ENCODE peak calls at places on chromosomes 7 and 10, in six cellular contexts. L is left ventricle myocardium superior; Q is stimulated activated CD8-positive, alpha-beta memory T cell treated with anti-CD3 and anti-CD28 coated beads, Interleukin-2, amount 100 ng/mL, for 48 hours; N is C1 segment of cervical spinal cord; Z is activated naive CD8-positive, alpha-beta T cell treated with anti-CD3 and anti-CD28 coated beads, Interleukin-2, amount 50 U/mL, for 16 hours; V is germinal center. Y is an unnamed sample.

GRCh38 chr10:59387951-59388431 is 25.6 kb upstream of the FAM13C start:
- DNase-seq in L (no peak), Q (no peak), N (no peak), Z (no peak), V (no peak), Y (no peak)

GRCh38 chr7:44072364-44073231 is 7.2 kb upstream of the PGAM2 start:
- DNase-seq in L (peak; percentile 87), Q (no peak), N (no peak), Z (no peak), V (peak; percentile 56), Y (no peak)

GRCh38 chr7:27151945-27152815 is at the start of gene HOXA3:
- DNase-seq in L (no peak), Q (no peak), N (no peak), Z (no peak), V (no peak), Y (no peak)

GRCh38 chr10:108275895-108276685 is 1111.6 kb upstream of the SORCS1 start:
- DNase-seq in L (no peak), Q (no peak), N (no peak), Z (no peak), V (no peak), Y (no peak)

GRCh38 chr7:40880581-40880980 is 745.8 kb downstream of the SUGCT start:
- DNase-seq in L (no peak), Q (no peak), N (no peak), Z (no peak), V (no peak), Y (no peak)

GRCh38 chr7:2613926-2614613 is 17.7 kb upstream of the TTYH3 start:
- DNase-seq in L (peak; percentile 71), Q (no peak), N (peak; percentile 32), Z (no peak), V (no peak), Y (no peak)

GRCh38 chr10:128900456-128900855 is 566.6 kb upstream of the MGMT start:
- DNase-seq in L (no peak), Q (no peak), N (no peak), Z (no peak), V (no peak), Y (no peak)

GRCh38 chr10:92385836-92386235 is 94.9 kb downstream of the MARCHF5 start:
- DNase-seq in L (no peak), Q (no peak), N (no peak), Z (no peak), V (no peak), Y (no peak)

GRCh38 chr10:132586731-132587130 is 49.1 kb downstream of the INPP5A start:
- DNase-seq in L (peak; percentile 27), Q (no peak), N (no peak), Z (no peak), V (no peak), Y (no peak)

GRCh38 chr7:20283997-20284396 is 46.7 kb upstream of the ITGB8 start:
- DNase-seq in L (no peak), Q (no peak), N (no peak), Z (no peak), V (no peak), Y (no peak)

GRCh38 chr7:35581564-35581963 is 113.4 kb downstream of the HERPUD2 start:
- DNase-seq in L (no peak), Q (no peak), N (no peak), Z (no peak), V (no peak), Y (no peak)

GRCh38 chr7:158442260-158442659 is 145.4 kb downstream of the PTPRN2 start:
- DNase-seq in L (no peak), Q (no peak), N (no peak), Z (no peak), V (no peak), Y (no peak)

GRCh38 chr10:119862524-119862923 is 10.1 kb downstream of the MCMBP start:
- DNase-seq in L (no peak), Q (no peak), N (no peak), Z (no peak), V (no peak), Y (no peak)

GRCh38 chr10:23474081-23474480 is 35.2 kb downstream of the OTUD1 start:
- DNase-seq in L (no peak), Q (no peak), N (no peak), Z (no peak), V (no peak), Y (no peak)

GRCh38 chr7:100632951-100633717 is 8.2 kb downstream of the TFR2 start:
- DNase-seq in L (peak; percentile 60), Q (peak; percentile 52), N (no peak), Z (no peak), V (peak; percentile 60), Y (peak; percentile 40)

GRCh38 chr10:102375250-102375649 is 20.3 kb upstream of the NFKB2 start:
- DNase-seq in L (no peak), Q (no peak), N (no peak), Z (no peak), V (no peak), Y (no peak)

GRCh38 chr7:71459137-71459536 is 327.2 kb downstream of the GALNT17 start:
- DNase-seq in L (no peak), Q (no peak), N (no peak), Z (no peak), V (no peak), Y (no peak)

GRCh38 chr7:148982596-148983219 is 45.6 kb downstream of the PDIA4 start:
- DNase-seq in L (no peak), Q (no peak), N (no peak), Z (no peak), V (no peak), Y (no peak)

GRCh38 chr7:39465055-39465929 is 100.9 kb upstream of the YAE1 start:
- DNase-seq in L (no peak), Q (no peak), N (no peak), Z (no peak), V (peak; percentile 34), Y (peak; percentile 4)

GRCh38 chr10:1552881-1553595 is 184.3 kb downstream of the ADARB2 start:
- DNase-seq in L (no peak), Q (no peak), N (no peak), Z (no peak), V (no peak), Y (no peak)

GRCh38 chr10:28367865-28368541 is 65.1 kb upstream of the MPP7 start:
- DNase-seq in L (peak; percentile 30), Q (peak; percentile 21), N (no peak), Z (no peak), V (peak; percentile 12), Y (no peak)

GRCh38 chr10:110865184-110865803 is 6.4 kb upstream of the PDCD4 start:
- DNase-seq in L (no peak), Q (no peak), N (no peak), Z (no peak), V (no peak), Y (no peak)

GRCh38 chr10:119658274-119658673 is 7.1 kb downstream of the BAG3 start:
- DNase-seq in L (peak; percentile 88), Q (no peak), N (no peak), Z (no peak), V (no peak), Y (no peak)

GRCh38 chr7:17339952-17340351 is 41.5 kb downstream of the AHR start:
- DNase-seq in L (no peak), Q (no peak), N (no peak), Z (no peak), V (no peak), Y (no peak)

GRCh38 chr7:15609287-15609686 is 47.5 kb upstream of the AGMO start:
- DNase-seq in L (no peak), Q (no peak), N (no peak), Z (no peak), V (no peak), Y (no peak)

GRCh38 chr10:53839437-53840039 is 961.5 kb downstream of the PCDH15 start:
- DNase-seq in L (no peak), Q (no peak), N (no peak), Z (no peak), V (no peak), Y (no peak)

GRCh38 chr7:116588641-116589594 is 64.1 kb downstream of the CAV1 start:
- DNase-seq in L (no peak), Q (no peak), N (no peak), Z (no peak), V (peak; percentile 15), Y (no peak)

GRCh38 chr10:21317902-21318301 is 207.6 kb downstream of the SKIDA1 start:
- DNase-seq in L (no peak), Q (no peak), N (no peak), Z (no peak), V (no peak), Y (no peak)

GRCh38 chr10:124949543-124949942 is 7.6 kb downstream of the ZRANB1 start:
- DNase-seq in L (no peak), Q (no peak), N (no peak), Z (no peak), V (no peak), Y (no peak)

Y was measured in activated CD4-positive, CD25-positive, alpha-beta regulatory T cell.